ENCODE peak calls at places on chromosomes 3 and 15, in ten cellular contexts. G, J, C, Y, Z, T, K, L, X and B are unnamed samples.

GRCh38 chr3:129486057-129487035 is 42.1 kb upstream of the RHO start:
- DNase-seq in G (no peak), J (no peak), X (no peak), L (no peak), Z (no peak), Y (no peak), K (no peak), T (no peak), C (no peak), B (no peak)

GRCh38 chr15:81897011-81897677 is 148.7 kb downstream of the MEX3B start:
- DNase-seq in C (peak), X (no peak), T (peak), Y (no peak), K (no peak), J (no peak), G (no peak), L (no peak), Z (no peak), B (no peak)

GRCh38 chr3:78368576-78369345 is 1328.9 kb downstream of the ROBO2 start:
- DNase-seq in C (no peak), Z (no peak), Y (no peak), X (no peak), L (no peak), T (no peak), J (no peak), G (peak), K (no peak), B (no peak)

GRCh38 chr15:98891301-98891700 is 116.3 kb downstream of the PGPEP1L start:
- DNase-seq in J (no peak), T (no peak), C (no peak), X (no peak), G (no peak), Z (no peak), Y (no peak), L (no peak), K (no peak), B (no peak)

GRCh38 chr15:44468713-44469385 is 41.4 kb downstream of the CTDSPL2 start:
- DNase-seq in C (peak), X (no peak), J (no peak), Y (no peak), G (no peak), Z (no peak), T (peak), L (no peak), K (peak), B (no peak)

GRCh38 chr3:37130448-37130847 is 43.9 kb downstream of the LRRFIP2 start:
- DNase-seq in J (no peak), G (no peak), K (no peak), X (no peak), T (no peak), C (no peak), Z (no peak), Y (no peak), L (no peak), B (no peak)

GRCh38 chr15:86553116-86553515 is 473.4 kb downstream of the AGBL1 start:
- DNase-seq in Y (no peak), C (no peak), K (no peak), T (no peak), G (no peak), J (no peak), Z (no peak), X (no peak), L (no peak), B (no peak)

GRCh38 chr3:123658118-123658859 is 73.4 kb upstream of the HACD2 start:
- DNase-seq in Z (no peak), C (no peak), Y (no peak), X (no peak), T (peak), K (no peak), G (no peak), L (no peak), J (no peak), B (no peak)

GRCh38 chr3:127484601-127485388 is 105.7 kb downstream of the TPRA1 start:
- DNase-seq in J (no peak), C (no peak), L (no peak), Y (no peak), Z (peak), K (no peak), X (no peak), G (no peak), T (no peak), B (no peak)

GRCh38 chr3:8506611-8507061 is 5.0 kb downstream of the LMCD1 start:
- DNase-seq in K (no peak), G (no peak), Z (no peak), C (peak), Y (no peak), T (peak), L (no peak), X (no peak), J (no peak), B (no peak)